ENCODE peak calls at places on chromosomes 11 and 22, in seven cellular contexts. K is GM12878; Z is aorta; H is GM23338; O is CD8-positive, alpha-beta T cell; V is uterus; S is PC-3. M is an unnamed sample.

GRCh38 chr11:33128739-33129138 is 32.5 kb downstream of the CSTF3 start:
- DNase-seq in K (no peak), Z (no peak), H (no peak), O (no peak), V (no peak), S (peak; percentile 61), M (no peak)

GRCh38 chr22:29480512-29481264 is 670 bp downstream of the NEFH start:
- DNase-seq in K (peak; percentile 11), Z (peak; percentile 61), H (peak; percentile 75), O (no peak), V (no peak), S (no peak), M (peak; percentile 34)

GRCh38 chr11:68142028-68142412 is 20.8 kb upstream of the CHKA start:
- DNase-seq in K (no peak), Z (peak; percentile 59), H (no peak), O (peak; percentile 11), V (no peak), S (peak; percentile 61), M (no peak)

GRCh38 chr11:69108559-69108958 is 47.2 kb upstream of the SMIM38 start:
- DNase-seq in K (no peak), Z (peak; percentile 16), H (no peak), O (no peak), V (no peak), S (no peak), M (no peak)

GRCh38 chr22:28105396-28105795 is 186.3 kb upstream of the PITPNB start:
- DNase-seq in K (no peak), Z (no peak), H (no peak), O (no peak), V (no peak), S (no peak), M (no peak)

GRCh38 chr22:49323751-49324415 is 503.8 kb downstream of the BRD1 start:
- DNase-seq in K (no peak), Z (no peak), H (no peak), O (no peak), V (no peak), S (no peak), M (no peak)

GRCh38 chr11:61654397-61654829 is 25.8 kb upstream of the DAGLA start:
- DNase-seq in K (no peak), Z (peak; percentile 83), H (no peak), O (no peak), V (peak; percentile 55), S (no peak), M (peak; percentile 43)

GRCh38 chr11:2201542-2201941 is 29.9 kb upstream of the TH start:
- DNase-seq in K (no peak), Z (no peak), H (no peak), O (no peak), V (no peak), S (no peak), M (no peak)

GRCh38 chr22:50691521-50691920 is 18.9 kb downstream of the SHANK3 start:
- DNase-seq in K (peak; percentile 13), Z (peak; percentile 24), H (peak; percentile 65), O (no peak), V (no peak), S (peak; percentile 62), M (no peak)

GRCh38 chr22:28894793-28895192 is 11.4 kb downstream of the ZNRF3 start:
- DNase-seq in K (no peak), Z (no peak), H (no peak), O (no peak), V (no peak), S (no peak), M (no peak)

GRCh38 chr22:39528681-39529486 is 3.7 kb downstream of the RPS19BP1 start:
- DNase-seq in K (peak; percentile 73), Z (peak; percentile 94), H (peak; percentile 96), O (peak; percentile 88), V (peak; percentile 88), S (peak; percentile 86), M (peak; percentile 95)

GRCh38 chr11:109984634-109985289 is 108.4 kb upstream of the ZC3H12C start:
- DNase-seq in K (peak; percentile 67), Z (no peak), H (no peak), O (no peak), V (no peak), S (peak; percentile 42), M (no peak)

GRCh38 chr11:70834277-70834940 is 418.0 kb downstream of the SHANK2 start:
- DNase-seq in K (no peak), Z (no peak), H (peak; percentile 76), O (no peak), V (no peak), S (no peak), M (no peak)

GRCh38 chr11:127943763-127944162 is 643.6 kb downstream of the ETS1 start:
- DNase-seq in K (no peak), Z (no peak), H (no peak), O (no peak), V (no peak), S (peak; percentile 40), M (no peak)

GRCh38 chr11:216081-216974 is 8.8 kb downstream of the RIC8A start:
- DNase-seq in K (no peak), Z (no peak), H (no peak), O (no peak), V (no peak), S (no peak), M (no peak)

GRCh38 chr11:17531071-17531817 is 13.0 kb downstream of the USH1C start:
- DNase-seq in K (no peak), Z (no peak), H (no peak), O (no peak), V (no peak), S (peak; percentile 11), M (no peak)

GRCh38 chr22:50247748-50248147 is 2.9 kb upstream of the TUBGCP6 start:
- DNase-seq in K (no peak), Z (no peak), H (peak; percentile 87), O (no peak), V (no peak), S (peak; percentile 34), M (peak; percentile 67)

GRCh38 chr11:34313099-34313517 is 44.7 kb downstream of the ABTB2 start:
- DNase-seq in K (peak; percentile 40), Z (no peak), H (peak; percentile 29), O (no peak), V (peak; percentile 30), S (no peak), M (peak; percentile 74)

GRCh38 chr11:46366661-46367161 is 14.8 kb upstream of the MDK start:
- DNase-seq in K (no peak), Z (no peak), H (no peak), O (no peak), V (no peak), S (no peak), M (no peak)
- H3K4me1 ChIP-seq in K (peaks cover 13% of the 10 kb centered on the region), Z (no peaks in the 10 kb centered on the region), H (peaks cover 9% of the 10 kb centered on the region), O (peaks cover 57% of the 10 kb centered on the region), V (no peaks in the 10 kb centered on the region), S (peaks cover 26% of the 10 kb centered on the region), M (peaks cover 45% of the 10 kb centered on the region)

GRCh38 chr22:47294571-47294970 is 532.1 kb downstream of the TBC1D22A start:
- DNase-seq in K (no peak), Z (no peak), H (no peak), O (no peak), V (peak; percentile 4), S (no peak), M (peak; percentile 38)

GRCh38 chr22:47296405-47297260 is 534.2 kb downstream of the TBC1D22A start:
- DNase-seq in K (no peak), Z (no peak), H (peak; percentile 0), O (no peak), V (no peak), S (no peak), M (no peak)

GRCh38 chr22:47295226-47295901 is 532.9 kb downstream of the TBC1D22A start:
- DNase-seq in K (no peak), Z (no peak), H (no peak), O (no peak), V (peak; percentile 1), S (no peak), M (no peak)

GRCh38 chr22:47297261-47298016 is 535.0 kb downstream of the TBC1D22A start:
- DNase-seq in K (no peak), Z (no peak), H (no peak), O (no peak), V (no peak), S (no peak), M (no peak)

GRCh38 chr22:47295982-47296381 is 533.5 kb downstream of the TBC1D22A start:
- DNase-seq in K (no peak), Z (no peak), H (no peak), O (no peak), V (peak; percentile 3), S (no peak), M (no peak)
- H3K27ac ChIP-seq in K (no peak overlapping the region), Z (no peak overlapping the region), H (no peak overlapping the region), O (no peak overlapping the region), V (no peak overlapping the region), S (no peak overlapping the region), M (no peak overlapping the region)

GRCh38 chr22:38460367-38460952 is 5.5 kb upstream of the KCNJ4 start:
- DNase-seq in K (no peak), Z (no peak), H (no peak), O (no peak), V (no peak), S (no peak), M (peak; percentile 22)
- H3K4me3 ChIP-seq in K (no peak overlapping the region), Z (no peak overlapping the region), H (no peak overlapping the region), O (no peak overlapping the region), V (no peak overlapping the region), S (no peak overlapping the region), M (no peak overlapping the region)

GRCh38 chr11:117187007-117187406 is 8.5 kb downstream of the SIDT2 start:
- DNase-seq in K (no peak), Z (no peak), H (no peak), O (no peak), V (peak; percentile 9), S (no peak), M (peak; percentile 37)
- H3K4me1 ChIP-seq in K (peaks cover 36% of the 10 kb centered on the region), Z (no peaks in the 10 kb centered on the region), H (no peaks in the 10 kb centered on the region), O (no peaks in the 10 kb centered on the region), V (no peaks in the 10 kb centered on the region), S (peaks cover 25% of the 10 kb centered on the region), M (no peaks in the 10 kb centered on the region)

GRCh38 chr11:12541588-12542151 is 132.6 kb upstream of the TEAD1 start:
- DNase-seq in K (no peak), Z (no peak), H (no peak), O (no peak), V (no peak), S (no peak), M (no peak)
- H3K27ac ChIP-seq in K (no peak overlapping the region), Z (no peak overlapping the region), H (no peak overlapping the region), O (no peak overlapping the region), V (peak overlapping the region; percentile 48), S (no peak overlapping the region), M (no peak overlapping the region)

GRCh38 chr22:20508815-20509271 is 1.4 kb downstream of the MED15 start:
- DNase-seq in K (no peak), Z (no peak), H (no peak), O (no peak), V (no peak), S (no peak), M (no peak)
- H3K4me3 ChIP-seq in K (peak overlapping the region; percentile 95), Z (peak overlapping the region; percentile 24), H (peak overlapping the region; percentile 76), O (peak overlapping the region; percentile 29), V (peak overlapping the region; percentile 72), S (peak overlapping the region; percentile 80), M (peak overlapping the region; percentile 83)